ENCODE peak calls at places on chromosomes 13 and 19, in ten cellular contexts. One of them, this sample, is unnamed.

GRCh38 chr19:17234911-17235617 is 9.0 kb downstream of the OCEL1 start:
- DNase-seq in lower lobe of right lung: peak
- DNase-seq in PC-9: peak
- DNase-seq in adrenal gland: peak
- DNase-seq in colonic mucosa: peak
- DNase-seq in left lung: peak
- DNase-seq in OCI-LY7: peak
- DNase-seq in upper lobe of right lung: no peak
- DNase-seq in right lobe of liver: peak
- DNase-seq in kidney: no peak
- DNase-seq in this sample: no peak

GRCh38 chr19:35533822-35534521 is 716 bp downstream of the GAPDHS start:
- DNase-seq in lower lobe of right lung: peak
- DNase-seq in PC-9: no peak
- DNase-seq in adrenal gland: no peak
- DNase-seq in colonic mucosa: no peak
- DNase-seq in left lung: no peak
- DNase-seq in OCI-LY7: no peak
- DNase-seq in upper lobe of right lung: peak
- DNase-seq in right lobe of liver: no peak
- DNase-seq in kidney: peak
- DNase-seq in this sample: no peak

GRCh38 chr13:41428155-41428554 is 29.2 kb upstream of the RGCC start:
- DNase-seq in lower lobe of right lung: peak
- DNase-seq in PC-9: no peak
- DNase-seq in adrenal gland: peak
- DNase-seq in colonic mucosa: peak
- DNase-seq in left lung: no peak
- DNase-seq in OCI-LY7: no peak
- DNase-seq in upper lobe of right lung: no peak
- DNase-seq in right lobe of liver: no peak
- DNase-seq in kidney: no peak
- DNase-seq in this sample: no peak

GRCh38 chr13:28751210-28751935 is 32.6 kb upstream of the SLC46A3 start:
- DNase-seq in lower lobe of right lung: no peak
- DNase-seq in PC-9: no peak
- DNase-seq in adrenal gland: no peak
- DNase-seq in colonic mucosa: no peak
- DNase-seq in left lung: no peak
- DNase-seq in OCI-LY7: no peak
- DNase-seq in upper lobe of right lung: no peak
- DNase-seq in right lobe of liver: no peak
- DNase-seq in kidney: no peak
- DNase-seq in this sample: no peak

GRCh38 chr19:29667941-29668340 is 2.7 kb downstream of the PLEKHF1 start:
- DNase-seq in lower lobe of right lung: no peak
- DNase-seq in PC-9: no peak
- DNase-seq in adrenal gland: no peak
- DNase-seq in colonic mucosa: no peak
- DNase-seq in left lung: no peak
- DNase-seq in OCI-LY7: peak
- DNase-seq in upper lobe of right lung: peak
- DNase-seq in right lobe of liver: no peak
- DNase-seq in kidney: peak
- DNase-seq in this sample: no peak

GRCh38 chr13:89951341-89951740 is 1396.1 kb upstream of the MIR17HG start:
- DNase-seq in lower lobe of right lung: no peak
- DNase-seq in PC-9: no peak
- DNase-seq in adrenal gland: no peak
- DNase-seq in colonic mucosa: no peak
- DNase-seq in left lung: no peak
- DNase-seq in OCI-LY7: no peak
- DNase-seq in upper lobe of right lung: no peak
- DNase-seq in right lobe of liver: no peak
- DNase-seq in kidney: no peak
- DNase-seq in this sample: no peak

GRCh38 chr13:71417205-71417604 is 449.8 kb downstream of the DACH1 start:
- DNase-seq in lower lobe of right lung: no peak
- DNase-seq in PC-9: no peak
- DNase-seq in adrenal gland: no peak
- DNase-seq in colonic mucosa: no peak
- DNase-seq in left lung: no peak
- DNase-seq in OCI-LY7: no peak
- DNase-seq in upper lobe of right lung: no peak
- DNase-seq in right lobe of liver: no peak
- DNase-seq in kidney: no peak
- DNase-seq in this sample: no peak

GRCh38 chr13:102089177-102089576 is 312.7 kb downstream of the FGF14 start:
- DNase-seq in lower lobe of right lung: no peak
- DNase-seq in PC-9: no peak
- DNase-seq in adrenal gland: no peak
- DNase-seq in colonic mucosa: no peak
- DNase-seq in left lung: no peak
- DNase-seq in OCI-LY7: peak
- DNase-seq in upper lobe of right lung: no peak
- DNase-seq in right lobe of liver: no peak
- DNase-seq in kidney: no peak
- DNase-seq in this sample: no peak

GRCh38 chr13:30463820-30464495 is 1.8 kb downstream of the HMGB1 start:
- DNase-seq in lower lobe of right lung: peak
- DNase-seq in PC-9: no peak
- DNase-seq in adrenal gland: peak
- DNase-seq in colonic mucosa: peak
- DNase-seq in left lung: peak
- DNase-seq in OCI-LY7: peak
- DNase-seq in upper lobe of right lung: peak
- DNase-seq in right lobe of liver: peak
- DNase-seq in kidney: peak
- DNase-seq in this sample: peak

GRCh38 chr19:48970923-48971395 is 5.8 kb downstream of the FTL start:
- DNase-seq in lower lobe of right lung: peak
- DNase-seq in PC-9: peak
- DNase-seq in adrenal gland: peak
- DNase-seq in colonic mucosa: peak
- DNase-seq in left lung: peak
- DNase-seq in OCI-LY7: peak
- DNase-seq in upper lobe of right lung: peak
- DNase-seq in right lobe of liver: peak
- DNase-seq in kidney: peak
- DNase-seq in this sample: peak

GRCh38 chr13:110405597-110406450 is 98.7 kb downstream of the COL4A2 start:
- DNase-seq in lower lobe of right lung: no peak
- DNase-seq in PC-9: no peak
- DNase-seq in adrenal gland: no peak
- DNase-seq in colonic mucosa: no peak
- DNase-seq in left lung: no peak
- DNase-seq in OCI-LY7: no peak
- DNase-seq in upper lobe of right lung: no peak
- DNase-seq in right lobe of liver: no peak
- DNase-seq in kidney: no peak
- DNase-seq in this sample: no peak

GRCh38 chr19:2711175-2711936 is 8.9 kb upstream of the GNG7 start:
- DNase-seq in lower lobe of right lung: no peak
- DNase-seq in PC-9: no peak
- DNase-seq in adrenal gland: no peak
- DNase-seq in colonic mucosa: no peak
- DNase-seq in left lung: no peak
- DNase-seq in OCI-LY7: peak
- DNase-seq in upper lobe of right lung: no peak
- DNase-seq in right lobe of liver: no peak
- DNase-seq in kidney: no peak
- DNase-seq in this sample: no peak

GRCh38 chr19:34173145-34173956 is 1.0 kb downstream of the LSM14A start:
- DNase-seq in lower lobe of right lung: peak
- DNase-seq in PC-9: peak
- DNase-seq in adrenal gland: peak
- DNase-seq in colonic mucosa: peak
- DNase-seq in left lung: peak
- DNase-seq in OCI-LY7: peak
- DNase-seq in upper lobe of right lung: no peak
- DNase-seq in right lobe of liver: peak
- DNase-seq in kidney: peak
- DNase-seq in this sample: peak

GRCh38 chr13:34719060-34719875 is 222.8 kb upstream of the NBEA start:
- DNase-seq in lower lobe of right lung: no peak
- DNase-seq in PC-9: no peak
- DNase-seq in adrenal gland: no peak
- DNase-seq in colonic mucosa: no peak
- DNase-seq in left lung: no peak
- DNase-seq in OCI-LY7: no peak
- DNase-seq in upper lobe of right lung: no peak
- DNase-seq in right lobe of liver: no peak
- DNase-seq in kidney: no peak
- DNase-seq in this sample: no peak

GRCh38 chr19:54521022-54521859 is 18.6 kb downstream of the LAIR2 start:
- DNase-seq in lower lobe of right lung: no peak
- DNase-seq in PC-9: no peak
- DNase-seq in adrenal gland: no peak
- DNase-seq in colonic mucosa: no peak
- DNase-seq in left lung: no peak
- DNase-seq in OCI-LY7: no peak
- DNase-seq in upper lobe of right lung: no peak
- DNase-seq in right lobe of liver: no peak
- DNase-seq in kidney: no peak
- DNase-seq in this sample: no peak

GRCh38 chr19:40467007-40467565 is 285 bp downstream of the SPTBN4 start:
- DNase-seq in lower lobe of right lung: peak
- DNase-seq in PC-9: no peak
- DNase-seq in adrenal gland: peak
- DNase-seq in colonic mucosa: no peak
- DNase-seq in left lung: no peak
- DNase-seq in OCI-LY7: no peak
- DNase-seq in upper lobe of right lung: peak
- DNase-seq in right lobe of liver: no peak
- DNase-seq in kidney: peak
- DNase-seq in this sample: peak
- H3K27ac ChIP-seq in lower lobe of right lung: no peak
- H3K27ac ChIP-seq in PC-9: no peak
- H3K27ac ChIP-seq in adrenal gland: no peak
- H3K27ac ChIP-seq in colonic mucosa: no peak
- H3K27ac ChIP-seq in left lung: no peak
- H3K27ac ChIP-seq in OCI-LY7: no peak
- H3K27ac ChIP-seq in upper lobe of right lung: no peak
- H3K27ac ChIP-seq in right lobe of liver: no peak
- H3K27ac ChIP-seq in kidney: no peak
- H3K27ac ChIP-seq in this sample: peak

GRCh38 chr13:33262554-33262953 is 23.0 kb downstream of the STARD13 start:
- DNase-seq in lower lobe of right lung: no peak
- DNase-seq in PC-9: no peak
- DNase-seq in adrenal gland: no peak
- DNase-seq in colonic mucosa: peak
- DNase-seq in left lung: no peak
- DNase-seq in OCI-LY7: no peak
- DNase-seq in upper lobe of right lung: no peak
- DNase-seq in right lobe of liver: no peak
- DNase-seq in kidney: no peak
- DNase-seq in this sample: no peak

GRCh38 chr13:33263484-33263883 is 22.1 kb downstream of the STARD13 start:
- DNase-seq in lower lobe of right lung: no peak
- DNase-seq in PC-9: no peak
- DNase-seq in adrenal gland: no peak
- DNase-seq in colonic mucosa: no peak
- DNase-seq in left lung: no peak
- DNase-seq in OCI-LY7: no peak
- DNase-seq in upper lobe of right lung: no peak
- DNase-seq in right lobe of liver: no peak
- DNase-seq in kidney: no peak
- DNase-seq in this sample: no peak

GRCh38 chr13:33262069-33262487 is 23.5 kb downstream of the STARD13 start:
- DNase-seq in lower lobe of right lung: no peak
- DNase-seq in PC-9: peak
- DNase-seq in adrenal gland: peak
- DNase-seq in colonic mucosa: peak
- DNase-seq in left lung: no peak
- DNase-seq in OCI-LY7: no peak
- DNase-seq in upper lobe of right lung: no peak
- DNase-seq in right lobe of liver: no peak
- DNase-seq in kidney: peak
- DNase-seq in this sample: no peak

GRCh38 chr13:33263976-33264619 is 21.5 kb downstream of the STARD13 start:
- DNase-seq in lower lobe of right lung: no peak
- DNase-seq in PC-9: no peak
- DNase-seq in adrenal gland: no peak
- DNase-seq in colonic mucosa: no peak
- DNase-seq in left lung: no peak
- DNase-seq in OCI-LY7: no peak
- DNase-seq in upper lobe of right lung: no peak
- DNase-seq in right lobe of liver: no peak
- DNase-seq in kidney: no peak
- DNase-seq in this sample: no peak

DNA sequence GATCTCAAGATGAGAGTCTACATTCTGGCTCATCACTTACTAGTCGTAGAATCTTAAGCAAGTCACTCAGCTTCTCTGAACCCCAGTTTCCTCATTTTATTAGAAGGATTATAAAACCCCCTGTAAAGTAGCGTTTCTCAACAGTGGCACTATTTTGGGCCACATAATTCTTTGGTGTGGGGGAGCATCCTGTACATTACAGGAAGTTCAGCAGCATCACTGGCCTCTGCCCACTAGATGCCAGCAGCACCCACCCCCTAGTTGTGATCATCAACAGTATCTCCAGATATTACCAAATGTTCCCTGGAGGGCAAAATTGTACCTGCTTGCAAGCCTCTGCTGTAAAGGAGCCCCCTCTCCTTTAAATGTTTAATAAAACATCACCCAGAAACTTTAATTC is 22.6 kb downstream of the STARD13 start:
- DNase-seq in lower lobe of right lung: no peak
- DNase-seq in PC-9: no peak
- DNase-seq in adrenal gland: no peak
- DNase-seq in colonic mucosa: no peak
- DNase-seq in left lung: no peak
- DNase-seq in OCI-LY7: peak
- DNase-seq in upper lobe of right lung: no peak
- DNase-seq in right lobe of liver: no peak
- DNase-seq in kidney: no peak
- DNase-seq in this sample: no peak
- TF ChIP-seq CTCF in lower lobe of right lung: no peak
- TF ChIP-seq CTCF in PC-9: no peak
- TF ChIP-seq CTCF in adrenal gland: no peak
- TF ChIP-seq CTCF in colonic mucosa: no peak
- TF ChIP-seq CTCF in left lung: no peak
- TF ChIP-seq CTCF in OCI-LY7: peak
- TF ChIP-seq CTCF in upper lobe of right lung: no peak
- TF ChIP-seq CTCF in right lobe of liver: no peak
- TF ChIP-seq CTCF in kidney: no peak
- TF ChIP-seq CTCF in this sample: no peak

GRCh38 chr19:1235625-1236538 is 1.9 kb downstream of the CBARP start:
- DNase-seq in lower lobe of right lung: no peak
- DNase-seq in PC-9: no peak
- DNase-seq in adrenal gland: no peak
- DNase-seq in colonic mucosa: no peak
- DNase-seq in left lung: no peak
- DNase-seq in OCI-LY7: no peak
- DNase-seq in upper lobe of right lung: no peak
- DNase-seq in right lobe of liver: no peak
- DNase-seq in kidney: no peak
- DNase-seq in this sample: no peak
- H3K4me3 ChIP-seq in lower lobe of right lung: no peak
- H3K4me3 ChIP-seq in PC-9: no peak
- H3K4me3 ChIP-seq in adrenal gland: no peak
- H3K4me3 ChIP-seq in colonic mucosa: no peak
- H3K4me3 ChIP-seq in left lung: no peak
- H3K4me3 ChIP-seq in OCI-LY7: no peak
- H3K4me3 ChIP-seq in upper lobe of right lung: no peak
- H3K4me3 ChIP-seq in right lobe of liver: no peak
- H3K4me3 ChIP-seq in kidney: no peak
- H3K4me3 ChIP-seq in this sample: no peak

GRCh38 chr13:27428160-27428559 is 3.7 kb downstream of the GTF3A start:
- DNase-seq in lower lobe of right lung: no peak
- DNase-seq in PC-9: no peak
- DNase-seq in adrenal gland: no peak
- DNase-seq in colonic mucosa: no peak
- DNase-seq in left lung: no peak
- DNase-seq in OCI-LY7: no peak
- DNase-seq in upper lobe of right lung: no peak
- DNase-seq in right lobe of liver: no peak
- DNase-seq in kidney: no peak
- DNase-seq in this sample: no peak
- H3K27ac ChIP-seq in lower lobe of right lung: no peak
- H3K27ac ChIP-seq in PC-9: no peak
- H3K27ac ChIP-seq in adrenal gland: no peak
- H3K27ac ChIP-seq in colonic mucosa: no peak
- H3K27ac ChIP-seq in left lung: peak
- H3K27ac ChIP-seq in OCI-LY7: no peak
- H3K27ac ChIP-seq in upper lobe of right lung: no peak
- H3K27ac ChIP-seq in right lobe of liver: no peak
- H3K27ac ChIP-seq in kidney: no peak
- H3K27ac ChIP-seq in this sample: no peak

This sample was measured in tibial artery.